ENCODE peak calls at places on chromosomes 4 and X, in five cellular contexts. Q is astrocyte, X is psoas muscle, G is MM.1S, P is upper lobe of right lung. H is an unnamed sample.

GRCh38 chrX:23616361-23616760 is 50.9 kb upstream of the PRDX4 start:
- DNase-seq in Q (peak; percentile 23), X (no peak), G (peak; percentile 6), P (no peak), H (no peak)

GRCh38 chrX:139851730-139852129 is 81.1 kb downstream of the ATP11C start:
- DNase-seq in Q (peak; percentile 67), X (no peak), G (no peak), P (no peak), H (no peak)

GRCh38 chr4:126097155-126097554 is 782.4 kb downstream of the FAT4 start:
- DNase-seq in Q (no peak), X (no peak), G (no peak), P (no peak), H (no peak)

GRCh38 chr4:20362148-20362547 is 110.4 kb downstream of the SLIT2 start:
- DNase-seq in Q (no peak), X (no peak), G (no peak), P (no peak), H (no peak)

GRCh38 chrX:118360429-118361125 is 14.7 kb downstream of the WDR44 start:
- DNase-seq in Q (peak; percentile 58), X (no peak), G (no peak), P (no peak), H (no peak)

GRCh38 chrX:129665916-129666644 is 11.3 kb upstream of the APLN start:
- DNase-seq in Q (peak; percentile 71), X (no peak), G (no peak), P (no peak), H (peak; percentile 48)

GRCh38 chr4:129839687-129840086 is 743.7 kb downstream of the C4orf33 start:
- DNase-seq in Q (peak; percentile 0), X (no peak), G (no peak), P (no peak), H (no peak)

GRCh38 chr4:137635596-137635995 is 103.3 kb upstream of the PCDH18 start:
- DNase-seq in Q (no peak), X (no peak), G (no peak), P (no peak), H (no peak)

GRCh38 chr4:132065940-132066495 is 1083.1 kb upstream of the PCDH10 start:
- DNase-seq in Q (peak; percentile 10), X (no peak), G (no peak), P (no peak), H (no peak)

GRCh38 chrX:109777749-109778148 is 44.7 kb upstream of the ACSL4 start:
- DNase-seq in Q (no peak), X (no peak), G (no peak), P (no peak), H (no peak)

GRCh38 chr4:86926428-86927086 is 8.3 kb upstream of the AFF1 start:
- DNase-seq in Q (peak; percentile 43), X (no peak), G (no peak), P (no peak), H (no peak)

GRCh38 chrX:109484886-109485285 is 3.0 kb upstream of the GUCY2F start:
- DNase-seq in Q (no peak), X (no peak), G (no peak), P (no peak), H (no peak)

GRCh38 chrX:19670321-19670750 is 155.0 kb upstream of the MAP3K15 start:
- DNase-seq in Q (no peak), X (peak; percentile 52), G (no peak), P (no peak), H (no peak)

GRCh38 chr4:164136181-164136616 is 617.7 kb upstream of the SMIM31 start:
- DNase-seq in Q (peak; percentile 62), X (no peak), G (peak; percentile 39), P (no peak), H (peak; percentile 14)
- TF ChIP-seq CTCF in Q (no peak), X (no peak), G (no peak), P (no peak), H (no peak)

GRCh38 chrX:21839334-21840198 is at the start of gene MBTPS2:
- DNase-seq in Q (peak; percentile 82), X (peak; percentile 89), G (peak; percentile 82), P (peak; percentile 87), H (peak; percentile 50)

GRCh38 chrX:21837056-21837455 is 2.4 kb upstream of the MBTPS2 start:
- DNase-seq in Q (no peak), X (no peak), G (no peak), P (no peak), H (no peak)

GRCh38 chrX:21840199-21840557 is 761 bp downstream of the MBTPS2 start:
- DNase-seq in Q (peak; percentile 15), X (no peak), G (peak; percentile 34), P (no peak), H (no peak)

GRCh38 chrX:21843179-21843578 is 3.8 kb downstream of the MBTPS2 start:
- DNase-seq in Q (no peak), X (no peak), G (no peak), P (no peak), H (no peak)

GRCh38 chrX:21838937-21839333 is 482 bp upstream of the MBTPS2 start:
- DNase-seq in Q (peak; percentile 6), X (no peak), G (peak; percentile 36), P (no peak), H (no peak)
- H3K4me3 ChIP-seq in Q (peak overlapping the region; percentile 82), X (peak overlapping the region; percentile 76), G (peak overlapping the region; percentile 73), P (peak overlapping the region; percentile 62), H (peak overlapping the region; percentile 58)

GRCh38 chr4:73844806-73845205 is 8.3 kb upstream of the PF4V1 start:
- DNase-seq in Q (no peak), X (no peak), G (no peak), P (no peak), H (no peak)

GRCh38 chr4:73850261-73850970 is 2.7 kb upstream of the PF4V1 start:
- DNase-seq in Q (no peak), X (no peak), G (no peak), P (no peak), H (no peak)

GRCh38 chr4:73851293-73851692 is 1.8 kb upstream of the PF4V1 start:
- DNase-seq in Q (no peak), X (no peak), G (no peak), P (no peak), H (no peak)

GRCh38 chr4:73847507-73848182 is 5.5 kb upstream of the PF4V1 start:
- DNase-seq in Q (no peak), X (no peak), G (no peak), P (no peak), H (no peak)

DNA sequence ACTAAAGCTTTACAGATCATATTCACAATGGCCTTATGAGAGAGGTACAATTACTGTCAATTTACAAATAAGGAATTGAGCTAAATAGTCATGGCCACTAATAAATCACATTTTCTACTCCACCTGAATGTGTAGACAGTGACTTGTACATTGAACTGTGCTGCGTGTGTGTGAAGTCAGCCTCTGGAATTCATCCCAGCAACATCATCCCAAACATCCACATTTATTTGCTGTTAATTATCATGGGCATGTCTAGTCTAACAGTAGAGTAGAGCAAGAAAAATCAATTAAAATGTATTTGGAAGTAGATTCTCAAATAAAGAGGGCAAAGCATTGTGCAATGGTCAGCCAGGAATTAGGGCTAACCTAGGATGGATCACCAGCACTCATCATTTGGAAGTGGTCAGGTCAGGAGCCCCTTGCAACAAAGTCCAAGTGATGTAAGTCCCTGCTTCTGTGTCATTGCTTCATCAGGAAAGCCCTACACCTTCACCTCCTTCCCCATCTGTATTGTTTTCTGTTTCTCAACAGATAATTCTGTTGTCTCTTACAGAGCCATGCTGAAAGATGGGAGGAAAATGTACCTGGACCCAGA is 4.8 kb upstream of the PF4V1 start:
- DNase-seq in Q (no peak), X (no peak), G (no peak), P (no peak), H (no peak)
- H3K36me3 ChIP-seq in Q (no peaks in the 10 kb centered on the region), X (no peaks in the 10 kb centered on the region), G (no peaks in the 10 kb centered on the region), P (no peaks in the 10 kb centered on the region), H (no peaks in the 10 kb centered on the region)

DNA sequence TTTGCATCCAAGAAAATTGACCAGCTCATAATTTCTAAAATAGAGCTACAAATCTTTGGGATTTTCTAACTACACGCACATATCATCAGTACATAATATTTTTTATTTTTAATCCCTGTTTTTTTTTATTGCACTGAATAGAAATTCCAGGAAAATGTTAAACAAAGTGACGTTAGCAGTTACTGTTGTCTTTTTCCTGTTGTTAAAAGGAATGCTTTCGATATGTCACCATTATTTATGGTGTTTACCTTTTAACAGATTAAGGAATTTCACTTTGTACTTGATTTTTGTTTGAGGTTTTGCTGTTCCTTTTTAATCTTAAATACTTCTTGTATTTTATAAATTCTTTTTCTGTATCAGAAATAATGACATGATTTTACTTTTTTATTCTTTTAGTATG is 89.7 kb downstream of the TMEM144 start:
- DNase-seq in Q (no peak), X (no peak), G (no peak), P (no peak), H (no peak)
- TF ChIP-seq CTCF in Q (no peak), X (no peak), G (no peak), P (no peak), H (no peak)

GRCh38 chr4:4980818-4981217 is 38.4 kb downstream of the CYTL1 start:
- DNase-seq in Q (no peak), X (no peak), G (no peak), P (no peak), H (no peak)
- H3K4me3 ChIP-seq in Q (no peak overlapping the region), X (no peak overlapping the region), G (no peak overlapping the region), P (no peak overlapping the region), H (no peak overlapping the region)

GRCh38 chr4:99074816-99075215 is 13.8 kb downstream of the ADH5 start:
- DNase-seq in Q (no peak), X (no peak), G (no peak), P (peak; percentile 84), H (no peak)
- H3K36me3 ChIP-seq in Q (peaks cover 58% of the 10 kb centered on the region), X (peaks cover 100% of the 10 kb centered on the region), G (no peaks in the 10 kb centered on the region), P (peaks cover 100% of the 10 kb centered on the region), H (peaks cover 2% of the 10 kb centered on the region)

GRCh38 chr4:113979157-113979972 is at the start of gene ARSJ:
- DNase-seq in Q (peak; percentile 75), X (peak; percentile 67), G (no peak), P (peak; percentile 82), H (peak; percentile 49)
- TF ChIP-seq CTCF in Q (no peak), X (no peak), G (no peak), P (no peak), H (no peak)